ENCODE peak calls at places on chromosomes 16 and 17, in five cellular contexts. M is pancreas; P is DND-41; I is thyroid gland; G is stimulated activated CD4-positive, alpha-beta T cell treated with anti-CD3 and anti-CD28 coated beads, Interleukin-15, amount 100 ng/mL, for 1 hour. T is an unnamed sample.

GRCh38 chr16:369866-370436 is 387 bp downstream of the MRPL28 start:
- DNase-seq in M (peak), P (no peak), I (no peak), G (no peak), T (no peak)

GRCh38 chr16:57427824-57428223 is 19.4 kb downstream of the CIAPIN1 start:
- DNase-seq in M (no peak), P (no peak), G (no peak), I (no peak), T (no peak)

GRCh38 chr16:27239026-27239425 is 29.5 kb downstream of the NSMCE1 start:
- DNase-seq in M (no peak), I (no peak), G (no peak), P (no peak), T (no peak)

GRCh38 chr16:76931186-76931585 is 259.8 kb upstream of the MON1B start:
- DNase-seq in M (no peak), P (no peak), I (no peak), G (no peak), T (no peak)

GRCh38 chr16:60640038-60640437 is 1396.2 kb downstream of the CDH8 start:
- DNase-seq in I (no peak), P (no peak), M (no peak), G (no peak), T (no peak)

GRCh38 chr17:37124074-37124824 is 175.5 kb downstream of the AATF start:
- DNase-seq in M (no peak), G (no peak), I (no peak), P (no peak), T (no peak)

GRCh38 chr17:37605813-37606505 is 3.3 kb downstream of the SYNRG start:
- DNase-seq in G (no peak), P (peak), I (no peak), M (no peak), T (no peak)

GRCh38 chr16:49857423-49858181 is 1.7 kb upstream of the ZNF423 start:
- DNase-seq in I (peak), P (peak), G (peak), M (peak), T (no peak)

GRCh38 chr17:58520843-58521430 is 6.5 kb upstream of the MTMR4 start:
- DNase-seq in P (no peak), I (no peak), G (no peak), M (no peak), T (no peak)

GRCh38 chr16:17983114-17983513 is 353.4 kb downstream of the NPIPA8 start:
- DNase-seq in G (no peak), I (no peak), P (no peak), M (no peak), T (no peak)

GRCh38 chr16:252366-253337 is 18.0 kb downstream of the FAM234A start:
- DNase-seq in M (no peak), I (no peak), P (no peak), G (no peak), T (no peak)

GRCh38 chr17:67753026-67753425 is 35.3 kb downstream of the NOL11 start:
- DNase-seq in M (no peak), I (no peak), G (no peak), P (no peak), T (no peak)

GRCh38 chr16:82580293-82580900 is 46.4 kb upstream of the CDH13 start:
- DNase-seq in P (no peak), I (peak), M (peak), G (no peak), T (no peak)

GRCh38 chr16:55030944-55031343 is 100.3 kb downstream of the IRX5 start:
- DNase-seq in G (no peak), P (no peak), I (no peak), M (no peak), T (no peak)

GRCh38 chr16:23496826-23497542 is 13.3 kb downstream of the GGA2 start:
- DNase-seq in G (no peak), I (peak), P (no peak), M (peak), T (peak)

GRCh38 chr17:74480290-74480689 is 13.9 kb downstream of the CD300A start:
- DNase-seq in P (peak), G (no peak), M (no peak), I (no peak), T (no peak)

GRCh38 chr17:79685121-79685520 is 45.6 kb upstream of the ENPP7 start:
- DNase-seq in P (no peak), G (no peak), I (no peak), M (no peak), T (no peak)

GRCh38 chr17:70945386-70945785 is 776.1 kb downstream of the KCNJ2 start:
- DNase-seq in I (no peak), M (no peak), G (no peak), P (no peak), T (no peak)

GRCh38 chr17:76345377-76345945 is 8.3 kb downstream of the PRPSAP1 start:
- DNase-seq in P (no peak), G (no peak), I (no peak), M (no peak), T (peak)

GRCh38 chr16:81901483-81901882 is 109.8 kb downstream of the SDR42E1 start:
- DNase-seq in M (no peak), P (no peak), G (no peak), I (no peak), T (no peak)

GRCh38 chr17:42997390-42997983 is 732 bp upstream of the RPL27 start:
- DNase-seq in M (no peak), P (no peak), G (no peak), I (no peak), T (no peak)

GRCh38 chr16:23061669-23062068 is 87.6 kb downstream of the USP31 start:
- DNase-seq in G (no peak), I (no peak), M (no peak), P (no peak), T (no peak)

GRCh38 chr17:3976675-3977171 is 12.5 kb upstream of the ATP2A3 start:
- DNase-seq in P (no peak), M (peak), G (no peak), I (peak), T (peak)

GRCh38 chr16:75471723-75472634 is 7.5 kb upstream of the TMEM170A start:
- DNase-seq in P (peak), M (peak), I (peak), G (peak), T (peak)

GRCh38 chr17:8243827-8244226 is 4.0 kb downstream of the CTC1 start:
- DNase-seq in I (no peak), G (no peak), M (no peak), P (peak), T (no peak)

GRCh38 chr16:424033-424622 is 1.3 kb upstream of the RAB11FIP3 start:
- DNase-seq in G (no peak), I (peak), P (no peak), M (peak), T (peak)

GRCh38 chr17:82780981-82781893 is 29.4 kb downstream of the TBCD start:
- DNase-seq in P (no peak), M (no peak), G (no peak), I (no peak), T (no peak)

GRCh38 chr16:23302045-23302956 is at the start of gene SCNN1B:
- DNase-seq in I (peak), P (no peak), G (no peak), M (peak), T (no peak)

GRCh38 chr17:44905006-44906000 is 6.1 kb upstream of the EFTUD2 start:
- DNase-seq in I (no peak), G (no peak), M (no peak), P (no peak), T (no peak)

GRCh38 chr16:80931985-80932720 is 74.5 kb downstream of the CMC2 start:
- DNase-seq in I (peak), M (peak), G (no peak), P (no peak), T (peak)

GRCh38 chr16:58196898-58197313 is 1.0 kb downstream of the CSNK2A2 start:
- DNase-seq in I (no peak), M (no peak), P (peak), G (no peak), T (no peak)

GRCh38 chr17:76725580-76726230 is 701 bp downstream of the JMJD6 start:
- DNase-seq in P (peak), G (peak), M (peak), I (peak), T (peak)

T was measured in breast epithelium.